ENCODE peak calls at places on chromosomes 11 and 22, in ten cellular contexts. One of them, this sample, is unnamed.

GRCh38 chr11:74057251-74058151 is 48.6 kb upstream of the UCP3 start:
- DNase-seq in T-helper 17 cell: no peak
- DNase-seq in upper lobe of right lung: no peak
- DNase-seq in NCI-H446: no peak
- DNase-seq in CD8-positive, alpha-beta T cell: no peak
- DNase-seq in T-helper 9 cell: no peak
- DNase-seq in activated naive CD4-positive, alpha-beta T cell treated with anti-CD3 and anti-CD28 coated beads for 36 hours: no peak
- DNase-seq in CD14-positive monocyte: no peak
- DNase-seq in NCI-H774: no peak
- DNase-seq in RWPE1: no peak
- DNase-seq in this sample: no peak

GRCh38 chr22:33635766-33636165 is 284.5 kb downstream of the LARGE1 start:
- DNase-seq in T-helper 17 cell: no peak
- DNase-seq in upper lobe of right lung: no peak
- DNase-seq in NCI-H446: no peak
- DNase-seq in CD8-positive, alpha-beta T cell: no peak
- DNase-seq in T-helper 9 cell: no peak
- DNase-seq in activated naive CD4-positive, alpha-beta T cell treated with anti-CD3 and anti-CD28 coated beads for 36 hours: no peak
- DNase-seq in CD14-positive monocyte: no peak
- DNase-seq in NCI-H774: no peak
- DNase-seq in RWPE1: no peak
- DNase-seq in this sample: no peak

GRCh38 chr22:35514366-35514765 is 26.3 kb upstream of the RASD2 start:
- DNase-seq in T-helper 17 cell: no peak
- DNase-seq in upper lobe of right lung: no peak
- DNase-seq in NCI-H446: no peak
- DNase-seq in CD8-positive, alpha-beta T cell: no peak
- DNase-seq in T-helper 9 cell: no peak
- DNase-seq in activated naive CD4-positive, alpha-beta T cell treated with anti-CD3 and anti-CD28 coated beads for 36 hours: no peak
- DNase-seq in CD14-positive monocyte: no peak
- DNase-seq in NCI-H774: no peak
- DNase-seq in RWPE1: no peak
- DNase-seq in this sample: no peak

GRCh38 chr22:33105501-33105911 is 47.3 kb upstream of the SYN3 start:
- DNase-seq in T-helper 17 cell: no peak
- DNase-seq in upper lobe of right lung: no peak
- DNase-seq in NCI-H446: no peak
- DNase-seq in CD8-positive, alpha-beta T cell: no peak
- DNase-seq in T-helper 9 cell: no peak
- DNase-seq in activated naive CD4-positive, alpha-beta T cell treated with anti-CD3 and anti-CD28 coated beads for 36 hours: no peak
- DNase-seq in CD14-positive monocyte: no peak
- DNase-seq in NCI-H774: no peak
- DNase-seq in RWPE1: peak; percentile 34
- DNase-seq in this sample: no peak

GRCh38 chr11:44626645-44627044 is 61.2 kb downstream of the CD82 start:
- DNase-seq in T-helper 17 cell: no peak
- DNase-seq in upper lobe of right lung: no peak
- DNase-seq in NCI-H446: no peak
- DNase-seq in CD8-positive, alpha-beta T cell: no peak
- DNase-seq in T-helper 9 cell: no peak
- DNase-seq in activated naive CD4-positive, alpha-beta T cell treated with anti-CD3 and anti-CD28 coated beads for 36 hours: no peak
- DNase-seq in CD14-positive monocyte: no peak
- DNase-seq in NCI-H774: no peak
- DNase-seq in RWPE1: no peak
- DNase-seq in this sample: no peak

GRCh38 chr11:67586568-67587250 is 3.1 kb downstream of the GSTP1 start:
- DNase-seq in T-helper 17 cell: no peak
- DNase-seq in upper lobe of right lung: no peak
- DNase-seq in NCI-H446: no peak
- DNase-seq in CD8-positive, alpha-beta T cell: no peak
- DNase-seq in T-helper 9 cell: no peak
- DNase-seq in activated naive CD4-positive, alpha-beta T cell treated with anti-CD3 and anti-CD28 coated beads for 36 hours: no peak
- DNase-seq in CD14-positive monocyte: no peak
- DNase-seq in NCI-H774: no peak
- DNase-seq in RWPE1: no peak
- DNase-seq in this sample: no peak

GRCh38 chr11:47248664-47249377 is at the start of gene ACP2:
- DNase-seq in T-helper 17 cell: peak; percentile 75
- DNase-seq in upper lobe of right lung: peak; percentile 94
- DNase-seq in NCI-H446: peak; percentile 92
- DNase-seq in CD8-positive, alpha-beta T cell: peak; percentile 86
- DNase-seq in T-helper 9 cell: peak; percentile 75
- DNase-seq in activated naive CD4-positive, alpha-beta T cell treated with anti-CD3 and anti-CD28 coated beads for 36 hours: peak; percentile 94
- DNase-seq in CD14-positive monocyte: peak; percentile 88
- DNase-seq in NCI-H774: peak; percentile 76
- DNase-seq in RWPE1: peak; percentile 83
- DNase-seq in this sample: peak; percentile 93

GRCh38 chr11:63667993-63668392 is 3.2 kb downstream of the ATL3 start:
- DNase-seq in T-helper 17 cell: no peak
- DNase-seq in upper lobe of right lung: no peak
- DNase-seq in NCI-H446: no peak
- DNase-seq in CD8-positive, alpha-beta T cell: no peak
- DNase-seq in T-helper 9 cell: no peak
- DNase-seq in activated naive CD4-positive, alpha-beta T cell treated with anti-CD3 and anti-CD28 coated beads for 36 hours: peak; percentile 11
- DNase-seq in CD14-positive monocyte: no peak
- DNase-seq in NCI-H774: no peak
- DNase-seq in RWPE1: peak; percentile 76
- DNase-seq in this sample: no peak

GRCh38 chr11:46253258-46254134 is 24.0 kb upstream of the CREB3L1 start:
- DNase-seq in T-helper 17 cell: no peak
- DNase-seq in upper lobe of right lung: no peak
- DNase-seq in NCI-H446: no peak
- DNase-seq in CD8-positive, alpha-beta T cell: no peak
- DNase-seq in T-helper 9 cell: no peak
- DNase-seq in activated naive CD4-positive, alpha-beta T cell treated with anti-CD3 and anti-CD28 coated beads for 36 hours: no peak
- DNase-seq in CD14-positive monocyte: no peak
- DNase-seq in NCI-H774: no peak
- DNase-seq in RWPE1: no peak
- DNase-seq in this sample: no peak

GRCh38 chr11:576791-577610 is 731 bp downstream of the PHRF1 start:
- DNase-seq in T-helper 17 cell: no peak
- DNase-seq in upper lobe of right lung: no peak
- DNase-seq in NCI-H446: no peak
- DNase-seq in CD8-positive, alpha-beta T cell: no peak
- DNase-seq in T-helper 9 cell: no peak
- DNase-seq in activated naive CD4-positive, alpha-beta T cell treated with anti-CD3 and anti-CD28 coated beads for 36 hours: no peak
- DNase-seq in CD14-positive monocyte: no peak
- DNase-seq in NCI-H774: no peak
- DNase-seq in RWPE1: no peak
- DNase-seq in this sample: no peak

GRCh38 chr11:32039149-32039548 is 51.7 kb upstream of the RCN1 start:
- DNase-seq in T-helper 17 cell: no peak
- DNase-seq in upper lobe of right lung: no peak
- DNase-seq in NCI-H446: no peak
- DNase-seq in CD8-positive, alpha-beta T cell: no peak
- DNase-seq in T-helper 9 cell: no peak
- DNase-seq in activated naive CD4-positive, alpha-beta T cell treated with anti-CD3 and anti-CD28 coated beads for 36 hours: no peak
- DNase-seq in CD14-positive monocyte: no peak
- DNase-seq in NCI-H774: no peak
- DNase-seq in RWPE1: no peak
- DNase-seq in this sample: no peak

GRCh38 chr11:3184732-3185347 is 19.7 kb upstream of the OSBPL5 start:
- DNase-seq in T-helper 17 cell: no peak
- DNase-seq in upper lobe of right lung: peak; percentile 52
- DNase-seq in NCI-H446: no peak
- DNase-seq in CD8-positive, alpha-beta T cell: no peak
- DNase-seq in T-helper 9 cell: no peak
- DNase-seq in activated naive CD4-positive, alpha-beta T cell treated with anti-CD3 and anti-CD28 coated beads for 36 hours: no peak
- DNase-seq in CD14-positive monocyte: no peak
- DNase-seq in NCI-H774: no peak
- DNase-seq in RWPE1: no peak
- DNase-seq in this sample: no peak

GRCh38 chr11:72631806-72632731 is 42.2 kb downstream of the PDE2A start:
- DNase-seq in T-helper 17 cell: no peak
- DNase-seq in upper lobe of right lung: no peak
- DNase-seq in NCI-H446: peak; percentile 92
- DNase-seq in CD8-positive, alpha-beta T cell: no peak
- DNase-seq in T-helper 9 cell: no peak
- DNase-seq in activated naive CD4-positive, alpha-beta T cell treated with anti-CD3 and anti-CD28 coated beads for 36 hours: no peak
- DNase-seq in CD14-positive monocyte: no peak
- DNase-seq in NCI-H774: no peak
- DNase-seq in RWPE1: no peak
- DNase-seq in this sample: no peak

GRCh38 chr22:50182176-50183081 is 3.3 kb upstream of the TRABD start:
- DNase-seq in T-helper 17 cell: no peak
- DNase-seq in upper lobe of right lung: peak; percentile 85
- DNase-seq in NCI-H446: no peak
- DNase-seq in CD8-positive, alpha-beta T cell: no peak
- DNase-seq in T-helper 9 cell: no peak
- DNase-seq in activated naive CD4-positive, alpha-beta T cell treated with anti-CD3 and anti-CD28 coated beads for 36 hours: no peak
- DNase-seq in CD14-positive monocyte: peak; percentile 43
- DNase-seq in NCI-H774: peak; percentile 29
- DNase-seq in RWPE1: no peak
- DNase-seq in this sample: no peak

GRCh38 chr11:6655790-6656580 is at the start of gene DCHS1:
- DNase-seq in T-helper 17 cell: peak; percentile 20
- DNase-seq in upper lobe of right lung: no peak
- DNase-seq in NCI-H446: no peak
- DNase-seq in CD8-positive, alpha-beta T cell: peak; percentile 26
- DNase-seq in T-helper 9 cell: peak; percentile 37
- DNase-seq in activated naive CD4-positive, alpha-beta T cell treated with anti-CD3 and anti-CD28 coated beads for 36 hours: no peak
- DNase-seq in CD14-positive monocyte: no peak
- DNase-seq in NCI-H774: no peak
- DNase-seq in RWPE1: no peak
- DNase-seq in this sample: no peak

GRCh38 chr11:77079666-77080065 is 12.9 kb downstream of the CAPN5 start:
- DNase-seq in T-helper 17 cell: no peak
- DNase-seq in upper lobe of right lung: no peak
- DNase-seq in NCI-H446: no peak
- DNase-seq in CD8-positive, alpha-beta T cell: no peak
- DNase-seq in T-helper 9 cell: no peak
- DNase-seq in activated naive CD4-positive, alpha-beta T cell treated with anti-CD3 and anti-CD28 coated beads for 36 hours: no peak
- DNase-seq in CD14-positive monocyte: no peak
- DNase-seq in NCI-H774: no peak
- DNase-seq in RWPE1: no peak
- DNase-seq in this sample: no peak

GRCh38 chr11:60378359-60378758 is at the start of gene MS4A7:
- DNase-seq in T-helper 17 cell: no peak
- DNase-seq in upper lobe of right lung: peak; percentile 68
- DNase-seq in NCI-H446: no peak
- DNase-seq in CD8-positive, alpha-beta T cell: no peak
- DNase-seq in T-helper 9 cell: no peak
- DNase-seq in activated naive CD4-positive, alpha-beta T cell treated with anti-CD3 and anti-CD28 coated beads for 36 hours: peak; percentile 8
- DNase-seq in CD14-positive monocyte: peak; percentile 73
- DNase-seq in NCI-H774: no peak
- DNase-seq in RWPE1: no peak
- DNase-seq in this sample: no peak

GRCh38 chr11:72780291-72781062 is 13.4 kb downstream of the STARD10 start:
- DNase-seq in T-helper 17 cell: no peak
- DNase-seq in upper lobe of right lung: no peak
- DNase-seq in NCI-H446: no peak
- DNase-seq in CD8-positive, alpha-beta T cell: no peak
- DNase-seq in T-helper 9 cell: no peak
- DNase-seq in activated naive CD4-positive, alpha-beta T cell treated with anti-CD3 and anti-CD28 coated beads for 36 hours: no peak
- DNase-seq in CD14-positive monocyte: no peak
- DNase-seq in NCI-H774: no peak
- DNase-seq in RWPE1: no peak
- DNase-seq in this sample: no peak

GRCh38 chr22:49179175-49179574 is 648.5 kb downstream of the BRD1 start:
- DNase-seq in T-helper 17 cell: no peak
- DNase-seq in upper lobe of right lung: no peak
- DNase-seq in NCI-H446: no peak
- DNase-seq in CD8-positive, alpha-beta T cell: no peak
- DNase-seq in T-helper 9 cell: no peak
- DNase-seq in activated naive CD4-positive, alpha-beta T cell treated with anti-CD3 and anti-CD28 coated beads for 36 hours: no peak
- DNase-seq in CD14-positive monocyte: no peak
- DNase-seq in NCI-H774: no peak
- DNase-seq in RWPE1: no peak
- DNase-seq in this sample: no peak

GRCh38 chr11:62264004-62264403 is 6.0 kb upstream of the SCGB2A2 start:
- DNase-seq in T-helper 17 cell: no peak
- DNase-seq in upper lobe of right lung: no peak
- DNase-seq in NCI-H446: no peak
- DNase-seq in CD8-positive, alpha-beta T cell: no peak
- DNase-seq in T-helper 9 cell: no peak
- DNase-seq in activated naive CD4-positive, alpha-beta T cell treated with anti-CD3 and anti-CD28 coated beads for 36 hours: no peak
- DNase-seq in CD14-positive monocyte: no peak
- DNase-seq in NCI-H774: no peak
- DNase-seq in RWPE1: no peak
- DNase-seq in this sample: no peak

GRCh38 chr11:126083829-126084607 is 21.4 kb upstream of the CDON start:
- DNase-seq in T-helper 17 cell: no peak
- DNase-seq in upper lobe of right lung: no peak
- DNase-seq in NCI-H446: peak; percentile 27
- DNase-seq in CD8-positive, alpha-beta T cell: peak; percentile 36
- DNase-seq in T-helper 9 cell: no peak
- DNase-seq in activated naive CD4-positive, alpha-beta T cell treated with anti-CD3 and anti-CD28 coated beads for 36 hours: peak; percentile 68
- DNase-seq in CD14-positive monocyte: no peak
- DNase-seq in NCI-H774: no peak
- DNase-seq in RWPE1: no peak
- DNase-seq in this sample: no peak

GRCh38 chr11:76599041-76600013 is 71.2 kb downstream of the LRRC32 start:
- DNase-seq in T-helper 17 cell: no peak
- DNase-seq in upper lobe of right lung: peak; percentile 47
- DNase-seq in NCI-H446: no peak
- DNase-seq in CD8-positive, alpha-beta T cell: no peak
- DNase-seq in T-helper 9 cell: no peak
- DNase-seq in activated naive CD4-positive, alpha-beta T cell treated with anti-CD3 and anti-CD28 coated beads for 36 hours: no peak
- DNase-seq in CD14-positive monocyte: no peak
- DNase-seq in NCI-H774: no peak
- DNase-seq in RWPE1: no peak
- DNase-seq in this sample: no peak

GRCh38 chr11:78587446-78587845 is 12.8 kb upstream of the NARS2 start:
- DNase-seq in T-helper 17 cell: no peak
- DNase-seq in upper lobe of right lung: no peak
- DNase-seq in NCI-H446: no peak
- DNase-seq in CD8-positive, alpha-beta T cell: no peak
- DNase-seq in T-helper 9 cell: no peak
- DNase-seq in activated naive CD4-positive, alpha-beta T cell treated with anti-CD3 and anti-CD28 coated beads for 36 hours: no peak
- DNase-seq in CD14-positive monocyte: no peak
- DNase-seq in NCI-H774: no peak
- DNase-seq in RWPE1: no peak
- DNase-seq in this sample: no peak

GRCh38 chr22:43101306-43101705 is 9.2 kb upstream of the BIK start:
- DNase-seq in T-helper 17 cell: no peak
- DNase-seq in upper lobe of right lung: no peak
- DNase-seq in NCI-H446: no peak
- DNase-seq in CD8-positive, alpha-beta T cell: no peak
- DNase-seq in T-helper 9 cell: no peak
- DNase-seq in activated naive CD4-positive, alpha-beta T cell treated with anti-CD3 and anti-CD28 coated beads for 36 hours: no peak
- DNase-seq in CD14-positive monocyte: no peak
- DNase-seq in NCI-H774: no peak
- DNase-seq in RWPE1: no peak
- DNase-seq in this sample: no peak

GRCh38 chr22:30887861-30888260 is 80.7 kb downstream of the MORC2 start:
- DNase-seq in T-helper 17 cell: no peak
- DNase-seq in upper lobe of right lung: peak; percentile 44
- DNase-seq in NCI-H446: no peak
- DNase-seq in CD8-positive, alpha-beta T cell: peak; percentile 14
- DNase-seq in T-helper 9 cell: no peak
- DNase-seq in activated naive CD4-positive, alpha-beta T cell treated with anti-CD3 and anti-CD28 coated beads for 36 hours: no peak
- DNase-seq in CD14-positive monocyte: no peak
- DNase-seq in NCI-H774: no peak
- DNase-seq in RWPE1: no peak
- DNase-seq in this sample: no peak

GRCh38 chr11:112881461-112881860 is 79.8 kb upstream of the NCAM1 start:
- DNase-seq in T-helper 17 cell: no peak
- DNase-seq in upper lobe of right lung: peak; percentile 72
- DNase-seq in NCI-H446: peak; percentile 24
- DNase-seq in CD8-positive, alpha-beta T cell: no peak
- DNase-seq in T-helper 9 cell: no peak
- DNase-seq in activated naive CD4-positive, alpha-beta T cell treated with anti-CD3 and anti-CD28 coated beads for 36 hours: no peak
- DNase-seq in CD14-positive monocyte: no peak
- DNase-seq in NCI-H774: peak; percentile 71
- DNase-seq in RWPE1: peak; percentile 86
- DNase-seq in this sample: peak; percentile 91

GRCh38 chr11:61023086-61024035 is 51.9 kb downstream of the CD6 start:
- DNase-seq in T-helper 17 cell: peak; percentile 57
- DNase-seq in upper lobe of right lung: no peak
- DNase-seq in NCI-H446: no peak
- DNase-seq in CD8-positive, alpha-beta T cell: peak; percentile 80
- DNase-seq in T-helper 9 cell: peak; percentile 50
- DNase-seq in activated naive CD4-positive, alpha-beta T cell treated with anti-CD3 and anti-CD28 coated beads for 36 hours: peak; percentile 92
- DNase-seq in CD14-positive monocyte: no peak
- DNase-seq in NCI-H774: no peak
- DNase-seq in RWPE1: no peak
- DNase-seq in this sample: no peak

GRCh38 chr22:42877158-42877557 is 20.1 kb upstream of the ARFGAP3 start:
- DNase-seq in T-helper 17 cell: no peak
- DNase-seq in upper lobe of right lung: no peak
- DNase-seq in NCI-H446: no peak
- DNase-seq in CD8-positive, alpha-beta T cell: no peak
- DNase-seq in T-helper 9 cell: no peak
- DNase-seq in activated naive CD4-positive, alpha-beta T cell treated with anti-CD3 and anti-CD28 coated beads for 36 hours: no peak
- DNase-seq in CD14-positive monocyte: no peak
- DNase-seq in NCI-H774: no peak
- DNase-seq in RWPE1: no peak
- DNase-seq in this sample: no peak